ENCODE peak calls at places on chromosomes 11 and 22, in five cellular contexts. S is fibroblast of villous mesenchyme; K is HFFc6; M is NAMALWA; H is stimulated activated CD4-positive, alpha-beta T cell treated with anti-CD3 and anti-CD28 coated beads, Interleukin-1b, Interleukin-23, amount 100 ng/mL, for 24 hours. L is an unnamed sample.

GRCh38 chr11:14578551-14578956 is 58.4 kb upstream of the PSMA1 start:
- DNase-seq in S (peak; percentile 85), K (no peak), M (peak; percentile 92), H (peak; percentile 18), L (peak; percentile 37)

GRCh38 chr11:117882539-117882938 is 6.1 kb upstream of the FXYD6 start:
- DNase-seq in S (no peak), K (no peak), M (no peak), H (no peak), L (no peak)

GRCh38 chr11:73047773-73048371 is 94.2 kb downstream of the FCHSD2 start:
- DNase-seq in S (no peak), K (no peak), M (peak; percentile 86), H (no peak), L (no peak)

GRCh38 chr11:64123102-64123434 is 42.8 kb downstream of the MACROD1 start:
- DNase-seq in S (no peak), K (no peak), M (no peak), H (no peak), L (peak; percentile 19)

GRCh38 chr11:78657968-78658839 is 83.5 kb upstream of the NARS2 start:
- DNase-seq in S (no peak), K (no peak), M (no peak), H (no peak), L (no peak)

GRCh38 chr22:19289475-19290161 is 1.9 kb downstream of the CLTCL1 start:
- DNase-seq in S (peak; percentile 86), K (peak; percentile 51), M (no peak), H (no peak), L (no peak)

GRCh38 chr11:44032304-44033085 is 15.3 kb upstream of the ACCSL start:
- DNase-seq in S (peak; percentile 74), K (peak; percentile 62), M (no peak), H (no peak), L (no peak)

GRCh38 chr11:14288189-14288935 is 70.6 kb downstream of the RRAS2 start:
- DNase-seq in S (peak; percentile 84), K (peak; percentile 82), M (no peak), H (no peak), L (no peak)

GRCh38 chr11:62574363-62575057 is 819 bp upstream of the EEF1G start:
- DNase-seq in S (peak; percentile 73), K (no peak), M (peak; percentile 41), H (no peak), L (no peak)

GRCh38 chr22:45478108-45478771 is 24.4 kb upstream of the FBLN1 start:
- DNase-seq in S (peak; percentile 97), K (peak; percentile 97), M (no peak), H (no peak), L (no peak)

GRCh38 chr11:62560566-62561103 is 13.1 kb downstream of the EEF1G start:
- DNase-seq in S (peak; percentile 99), K (peak; percentile 97), M (peak; percentile 67), H (no peak), L (no peak)

GRCh38 chr11:128291043-128291442 is 296.3 kb downstream of the ETS1 start:
- DNase-seq in S (no peak), K (no peak), M (no peak), H (no peak), L (no peak)

GRCh38 chr22:24106385-24107381 is 74.6 kb upstream of the SUSD2 start:
- DNase-seq in S (no peak), K (no peak), M (peak; percentile 34), H (no peak), L (no peak)

GRCh38 chr11:13939952-13940610 is 22.4 kb upstream of the SPON1 start:
- DNase-seq in S (no peak), K (peak; percentile 62), M (no peak), H (no peak), L (no peak)

GRCh38 chr11:19869466-19869865 is 156.8 kb downstream of the NAV2 start:
- DNase-seq in S (no peak), K (no peak), M (no peak), H (no peak), L (no peak)

GRCh38 chr22:50678218-50678650 is 5.6 kb downstream of the SHANK3 start:
- DNase-seq in S (no peak), K (no peak), M (no peak), H (no peak), L (no peak)

GRCh38 chr11:92457250-92457649 is 232.6 kb downstream of the FAT3 start:
- DNase-seq in S (no peak), K (no peak), M (no peak), H (no peak), L (no peak)

GRCh38 chr22:39502789-39503464 is 837 bp downstream of the MIEF1 start:
- DNase-seq in S (no peak), K (no peak), M (peak; percentile 34), H (no peak), L (no peak)